ENCODE peak calls at places on chromosomes 6 and 20, in eight cellular contexts. L is lung; K is HT1080; U is AG04449; H is stimulated activated CD4-positive, alpha-beta T cell treated with anti-CD3 and anti-CD28 coated beads, Interleukin-15, amount 100 ng/mL, for 1 hour; Q is mesendoderm; D is esophagus squamous epithelium; R is SHP77. C is an unnamed sample.

GRCh38 chr6:125190667-125191066 is 37.1 kb downstream of the TPD52L1 start:
- DNase-seq in K (no peak), D (no peak), L (no peak), H (no peak), U (no peak), R (no peak), Q (no peak), C (no peak)

GRCh38 chr6:152897807-152898399 is 84.9 kb downstream of the FBXO5 start:
- DNase-seq in R (peak; percentile 54), H (peak; percentile 28), K (peak; percentile 67), L (peak; percentile 60), D (no peak), Q (peak; percentile 77), U (no peak), C (peak; percentile 45)

GRCh38 chr20:2086177-2086979 is 15.2 kb upstream of the STK35 start:
- DNase-seq in L (no peak), R (no peak), D (no peak), U (no peak), H (no peak), Q (no peak), K (no peak), C (no peak)

GRCh38 chr6:144749263-144749662 is 464.1 kb downstream of the UTRN start:
- DNase-seq in K (no peak), H (no peak), R (peak; percentile 44), Q (no peak), L (no peak), U (no peak), D (no peak), C (no peak)

GRCh38 chr6:153849072-153849759 is 189.8 kb upstream of the OPRM1 start:
- DNase-seq in H (no peak), U (no peak), K (peak; percentile 11), D (no peak), Q (peak; percentile 12), R (no peak), L (no peak), C (no peak)

GRCh38 chr6:5401845-5402738 is 140.8 kb downstream of the FARS2 start:
- DNase-seq in R (no peak), Q (peak; percentile 17), U (no peak), D (no peak), K (peak; percentile 23), H (no peak), L (no peak), C (no peak)

GRCh38 chr6:73042892-73043291 is 182.4 kb downstream of the KHDC1L start:
- DNase-seq in U (no peak), Q (no peak), R (no peak), D (no peak), H (no peak), L (no peak), K (no peak), C (no peak)

GRCh38 chr20:18750735-18751134 is 62.8 kb upstream of the SCP2D1 start:
- DNase-seq in H (no peak), L (no peak), K (no peak), U (no peak), D (no peak), R (peak; percentile 78), Q (no peak), C (no peak)

GRCh38 chr20:13741879-13742278 is 42.8 kb downstream of the ESF1 start:
- DNase-seq in R (no peak), D (no peak), L (no peak), Q (no peak), K (no peak), U (no peak), H (no peak), C (no peak)

GRCh38 chr6:56329296-56330050 is 82.1 kb upstream of the COL21A1 start:
- DNase-seq in R (no peak), L (no peak), H (no peak), D (no peak), K (peak; percentile 21), Q (no peak), U (no peak), C (no peak)

GRCh38 chr20:58652606-58653303 is 1.7 kb downstream of the STX16 start:
- DNase-seq in R (no peak), U (no peak), H (no peak), L (no peak), D (no peak), Q (no peak), K (no peak), C (no peak)

GRCh38 chr6:26311385-26312095 is 53.5 kb upstream of the BTN3A2 start:
- DNase-seq in Q (peak; percentile 95), D (no peak), K (peak; percentile 89), R (peak; percentile 62), H (no peak), L (peak; percentile 37), U (no peak), C (peak; percentile 40)

GRCh38 chr20:41619360-41620115 is 1.4 kb upstream of the CHD6 start:
- DNase-seq in R (peak; percentile 27), H (no peak), L (no peak), K (no peak), Q (no peak), U (no peak), D (no peak), C (no peak)

GRCh38 chr20:7358670-7359069 is 581.6 kb downstream of the HAO1 start:
- DNase-seq in H (no peak), D (no peak), Q (peak; percentile 24), R (peak; percentile 17), K (no peak), L (no peak), U (no peak), C (no peak)

GRCh38 chr6:35698858-35699257 is 10.1 kb upstream of the FKBP5 start:
- DNase-seq in Q (no peak), R (no peak), K (no peak), H (no peak), U (no peak), D (no peak), L (no peak), C (no peak)

GRCh38 chr6:87473419-87473903 is 687 bp downstream of the SLC35A1 start:
- DNase-seq in K (peak; percentile 25), U (no peak), D (no peak), L (peak; percentile 52), Q (no peak), H (no peak), R (peak; percentile 9), C (no peak)

GRCh38 chr6:22544469-22544868 is 24.9 kb upstream of the HDGFL1 start:
- DNase-seq in K (no peak), L (no peak), R (no peak), H (no peak), D (no peak), U (no peak), Q (no peak), C (no peak)

GRCh38 chr6:118709859-118710350 is 58.5 kb upstream of the CEP85L start:
- DNase-seq in D (no peak), L (peak; percentile 32), U (no peak), K (peak; percentile 97), H (peak; percentile 38), R (no peak), Q (peak; percentile 76), C (peak; percentile 77)

GRCh38 chr20:58921564-58921963 is 59.5 kb upstream of the NELFCD start:
- DNase-seq in D (no peak), R (peak; percentile 28), U (no peak), L (no peak), Q (no peak), H (no peak), K (no peak), C (no peak)

GRCh38 chr6:19905584-19905983 is 68.4 kb downstream of the ID4 start:
- DNase-seq in U (no peak), H (no peak), D (no peak), L (no peak), R (no peak), K (peak; percentile 17), Q (peak; percentile 49), C (no peak)

GRCh38 chr6:152386131-152386530 is 251.0 kb downstream of the SYNE1 start:
- DNase-seq in H (no peak), U (no peak), Q (no peak), R (no peak), L (no peak), D (no peak), K (no peak), C (no peak)

GRCh38 chr6:396126-396520 is 4.6 kb downstream of the IRF4 start:
- DNase-seq in U (no peak), D (no peak), H (no peak), K (no peak), Q (no peak), L (no peak), R (no peak), C (no peak)

GRCh38 chr20:62055106-62055861 is 10.4 kb downstream of the TAF4 start:
- DNase-seq in L (no peak), K (no peak), R (no peak), D (no peak), Q (no peak), H (no peak), U (no peak), C (no peak)

GRCh38 chr20:23419995-23420901 is 1.0 kb downstream of the NAPB start:
- DNase-seq in U (no peak), K (peak; percentile 47), Q (peak; percentile 34), D (no peak), L (peak; percentile 45), R (no peak), H (no peak), C (peak; percentile 31)